ENCODE peak calls at places on chromosome 13, in four cellular contexts. H is endothelial cell, A is gastrocnemius medialis, T is BJ. M is an unnamed sample.

GRCh38 chr13:45055902-45056648 is 64.2 kb upstream of the GTF2F2 start:
- DNase-seq in H (no peak), A (no peak), T (no peak), M (no peak)

GRCh38 chr13:40031031-40031430 is 375.6 kb downstream of the COG6 start:
- DNase-seq in H (no peak), A (no peak), T (peak), M (no peak)

GRCh38 chr13:113016526-113017295 is 47.7 kb downstream of the MCF2L start:
- DNase-seq in H (no peak), A (no peak), T (no peak), M (no peak)

GRCh38 chr13:101398920-101399319 is 17.4 kb downstream of the NALCN start:
- DNase-seq in H (no peak), A (no peak), T (no peak), M (no peak)

GRCh38 chr13:70896136-70896535 is 787.9 kb upstream of the KLHL1 start:
- DNase-seq in H (no peak), A (no peak), T (no peak), M (no peak)

GRCh38 chr13:75326173-75327131 is 155.5 kb downstream of the TBC1D4 start:
- DNase-seq in H (peak), A (no peak), T (no peak), M (no peak)

GRCh38 chr13:34013061-34013460 is 195.1 kb downstream of the RFC3 start:
- DNase-seq in H (no peak), A (no peak), T (no peak), M (no peak)

GRCh38 chr13:112767506-112768471 is 78.0 kb downstream of the ATP11A start:
- DNase-seq in H (no peak), A (no peak), T (no peak), M (peak)

GRCh38 chr13:97258801-97259200 is 36.7 kb downstream of the MBNL2 start:
- DNase-seq in H (no peak), A (no peak), T (no peak), M (no peak)

GRCh38 chr13:80199585-80200292 is 141.2 kb downstream of the SPRY2 start:
- DNase-seq in H (no peak), A (no peak), T (no peak), M (no peak)

GRCh38 chr13:109773786-109774185 is 12.6 kb downstream of the IRS2 start:
- DNase-seq in H (no peak), A (no peak), T (no peak), M (no peak)

GRCh38 chr13:50512602-50513527 is 330.6 kb downstream of the DLEU7 start:
- DNase-seq in H (no peak), A (no peak), T (no peak), M (peak)

GRCh38 chr13:46288570-46289259 is 77.0 kb downstream of the LRRC63 start:
- DNase-seq in H (peak), A (no peak), T (no peak), M (no peak)

GRCh38 chr13:106566682-106567420 is 1.1 kb downstream of the ARGLU1 start:
- DNase-seq in H (peak), A (peak), T (no peak), M (peak)

GRCh38 chr13:32314968-32315254 is 252 bp downstream of the ZAR1L start:
- DNase-seq in H (peak), A (peak), T (no peak), M (no peak)

GRCh38 chr13:85969331-85969730 is 170.1 kb upstream of the SLITRK6 start:
- DNase-seq in H (no peak), A (no peak), T (no peak), M (no peak)

GRCh38 chr13:38763446-38764381 is 76.8 kb downstream of the FREM2 start:
- DNase-seq in H (peak), A (no peak), T (no peak), M (no peak)

GRCh38 chr13:87123987-87124784 is 547.0 kb upstream of the SLITRK5 start:
- DNase-seq in H (no peak), A (no peak), T (peak), M (no peak)

GRCh38 chr13:80515296-80515695 is 174.4 kb upstream of the SPRY2 start:
- DNase-seq in H (no peak), A (no peak), T (no peak), M (no peak)

GRCh38 chr13:74306496-74306895 is 172.3 kb upstream of the KLF12 start:
- DNase-seq in H (no peak), A (no peak), T (no peak), M (no peak)

GRCh38 chr13:30044932-30045331 is 194.5 kb upstream of the UBL3 start:
- DNase-seq in H (no peak), A (no peak), T (no peak), M (no peak)

GRCh38 chr13:49292742-49293498 is 45.2 kb downstream of the CDADC1 start:
- DNase-seq in H (no peak), A (no peak), T (no peak), M (peak)

GRCh38 chr13:63305641-63306133 is 1890.0 kb upstream of the PCDH20 start:
- DNase-seq in H (no peak), A (no peak), T (no peak), M (no peak)

GRCh38 chr13:113848020-113848419 is 15.9 kb downstream of the GAS6 start:
- DNase-seq in H (no peak), A (no peak), T (no peak), M (no peak)

GRCh38 chr13:103469771-103470170 is 403.6 kb upstream of the SLC10A2 start:
- DNase-seq in H (no peak), A (no peak), T (no peak), M (no peak)
- TF ChIP-seq CTCF in H (no peak), A (no peak), T (no peak), M (no peak)

DNA sequence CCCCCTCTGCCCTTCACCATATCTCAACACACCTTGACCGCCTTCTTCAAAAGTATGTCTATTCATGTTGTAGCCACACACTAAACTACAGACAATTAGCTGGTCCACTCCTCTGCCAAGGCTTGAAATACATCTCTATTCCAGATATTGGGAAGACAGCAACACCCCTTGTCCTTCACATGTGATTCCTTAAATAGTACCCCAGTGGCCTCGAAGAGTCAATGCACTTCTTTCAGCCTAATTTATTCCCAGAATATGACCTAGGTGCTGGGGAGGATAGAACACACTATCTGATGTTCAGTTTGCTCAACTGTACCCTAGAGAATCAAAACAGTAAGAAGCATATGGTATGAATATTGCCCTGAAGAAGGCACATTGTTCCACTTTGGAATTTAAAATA is 82.4 kb upstream of the DACH1 start:
- DNase-seq in H (no peak), A (no peak), T (no peak), M (no peak)
- TF ChIP-seq CTCF in H (no peak), A (no peak), T (no peak), M (no peak)

GRCh38 chr13:98827449-98827848 is 75.0 kb upstream of the SLC15A1 start:
- DNase-seq in H (peak), A (no peak), T (no peak), M (no peak)

GRCh38 chr13:98828614-98829013 is 76.1 kb upstream of the SLC15A1 start:
- DNase-seq in H (no peak), A (no peak), T (no peak), M (no peak)

GRCh38 chr13:98824376-98825160 is 72.1 kb upstream of the SLC15A1 start:
- DNase-seq in H (no peak), A (no peak), T (no peak), M (no peak)

GRCh38 chr13:98825659-98826058 is 73.2 kb upstream of the SLC15A1 start:
- DNase-seq in H (no peak), A (no peak), T (no peak), M (no peak)

GRCh38 chr13:98826156-98826555 is 73.7 kb upstream of the SLC15A1 start:
- DNase-seq in H (no peak), A (no peak), T (no peak), M (no peak)
- TF ChIP-seq CTCF in H (no peak), A (no peak), T (no peak), M (no peak)

DNA sequence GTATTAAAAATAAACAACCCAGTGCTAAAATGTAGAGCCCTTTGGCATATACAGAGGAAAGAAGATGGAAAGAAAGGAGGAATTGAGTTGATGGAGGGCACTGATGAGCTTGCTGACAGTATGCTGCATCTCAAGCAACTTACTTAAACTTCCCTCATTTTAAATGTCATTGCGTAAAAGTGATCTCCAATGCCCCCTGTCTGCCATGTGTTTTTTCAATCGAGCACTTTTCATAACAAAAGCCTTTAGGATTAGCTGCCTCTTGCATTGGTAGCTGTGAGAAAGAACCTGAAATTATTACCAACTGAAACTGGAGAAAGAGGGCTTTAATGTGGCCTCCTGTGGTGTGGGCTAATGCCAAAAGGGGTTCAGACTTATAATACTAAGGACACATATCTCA is 541.6 kb downstream of the SUCLA2 start:
- DNase-seq in H (no peak), A (no peak), T (no peak), M (no peak)
- TF ChIP-seq CTCF in H (no peak), A (no peak), T (peak), M (peak)

DNA sequence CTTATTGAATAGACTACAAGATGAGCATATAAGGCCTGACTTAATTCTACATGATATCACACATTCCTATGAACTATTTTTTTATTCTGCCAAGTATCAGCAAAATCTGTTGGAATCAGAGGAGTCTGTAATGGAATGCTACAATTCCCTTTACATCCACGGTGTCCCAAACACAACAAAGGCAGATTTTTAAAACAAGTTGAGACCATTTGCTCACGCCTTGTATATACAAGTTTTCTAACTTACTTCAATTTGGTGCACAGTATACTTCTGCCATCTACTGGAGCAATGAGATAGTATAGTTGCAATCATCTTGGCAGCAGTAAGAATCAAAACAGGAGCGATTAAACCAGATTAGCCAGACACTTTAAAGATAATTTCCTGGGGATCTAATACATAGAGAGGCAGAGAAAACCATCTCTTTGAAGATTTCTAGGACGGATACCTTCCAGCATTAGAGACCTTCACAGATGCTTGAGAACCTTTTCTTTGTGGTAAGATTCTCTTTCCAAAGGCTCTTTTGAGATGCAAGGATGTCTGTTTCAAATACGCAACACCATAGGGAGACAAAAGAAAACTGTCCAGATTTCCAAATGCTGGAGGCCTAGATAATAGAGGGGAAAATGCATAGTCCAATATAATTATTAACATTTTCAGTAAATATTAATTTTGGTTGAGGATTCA is 302.0 kb upstream of the MIR17HG start:
- DNase-seq in H (peak), A (no peak), T (no peak), M (no peak)
- TF ChIP-seq CTCF in H (peak), A (no peak), T (no peak), M (no peak)

M was measured in tibial artery.